ENCODE peak calls at places on chromosome 9, in six cellular contexts. One of them, this sample, is unnamed.

GRCh38 chr9:91307279-91307678 is 54.4 kb downstream of the AUH start:
- DNase-seq in AG08396: no peak
- DNase-seq in posterior vena cava: no peak
- DNase-seq in NCI-H2081: no peak
- DNase-seq in foreskin fibroblast: no peak
- DNase-seq in nephron progenitor cell: no peak
- DNase-seq in this sample: no peak

GRCh38 chr9:112664541-112664940 is 53.4 kb downstream of the INIP start:
- DNase-seq in AG08396: no peak
- DNase-seq in posterior vena cava: no peak
- DNase-seq in NCI-H2081: no peak
- DNase-seq in foreskin fibroblast: no peak
- DNase-seq in nephron progenitor cell: no peak
- DNase-seq in this sample: no peak

GRCh38 chr9:95992536-95992935 is 117.0 kb downstream of the ERCC6L2 start:
- DNase-seq in AG08396: no peak
- DNase-seq in posterior vena cava: no peak
- DNase-seq in NCI-H2081: no peak
- DNase-seq in foreskin fibroblast: no peak
- DNase-seq in nephron progenitor cell: no peak
- DNase-seq in this sample: no peak

GRCh38 chr9:106039151-106039935 is 345.0 kb downstream of the TMEM38B start:
- DNase-seq in AG08396: no peak
- DNase-seq in posterior vena cava: no peak
- DNase-seq in NCI-H2081: no peak
- DNase-seq in foreskin fibroblast: no peak
- DNase-seq in nephron progenitor cell: no peak
- DNase-seq in this sample: no peak

GRCh38 chr9:84277646-84278045 is 62.9 kb downstream of the SLC28A3 start:
- DNase-seq in AG08396: no peak
- DNase-seq in posterior vena cava: no peak
- DNase-seq in NCI-H2081: no peak
- DNase-seq in foreskin fibroblast: no peak
- DNase-seq in nephron progenitor cell: no peak
- DNase-seq in this sample: no peak

GRCh38 chr9:115847245-115847644 is 306.3 kb upstream of the PAPPA start:
- DNase-seq in AG08396: peak; percentile 36
- DNase-seq in posterior vena cava: no peak
- DNase-seq in NCI-H2081: no peak
- DNase-seq in foreskin fibroblast: peak; percentile 58
- DNase-seq in nephron progenitor cell: no peak
- DNase-seq in this sample: no peak

GRCh38 chr9:22026696-22027095 is 17.6 kb upstream of the CDKN2B start:
- DNase-seq in AG08396: no peak
- DNase-seq in posterior vena cava: no peak
- DNase-seq in NCI-H2081: no peak
- DNase-seq in foreskin fibroblast: no peak
- DNase-seq in nephron progenitor cell: no peak
- DNase-seq in this sample: no peak

GRCh38 chr9:32886021-32886420 is 102.7 kb downstream of the TMEM215 start:
- DNase-seq in AG08396: no peak
- DNase-seq in posterior vena cava: no peak
- DNase-seq in NCI-H2081: no peak
- DNase-seq in foreskin fibroblast: peak; percentile 9
- DNase-seq in nephron progenitor cell: no peak
- DNase-seq in this sample: no peak

GRCh38 chr9:81753436-81753835 is 64.1 kb upstream of the TLE1 start:
- DNase-seq in AG08396: no peak
- DNase-seq in posterior vena cava: no peak
- DNase-seq in NCI-H2081: no peak
- DNase-seq in foreskin fibroblast: no peak
- DNase-seq in nephron progenitor cell: no peak
- DNase-seq in this sample: no peak

GRCh38 chr9:4936823-4937222 is 48.2 kb upstream of the JAK2 start:
- DNase-seq in AG08396: no peak
- DNase-seq in posterior vena cava: no peak
- DNase-seq in NCI-H2081: no peak
- DNase-seq in foreskin fibroblast: no peak
- DNase-seq in nephron progenitor cell: no peak
- DNase-seq in this sample: no peak

GRCh38 chr9:126615251-126615790 is 1.6 kb downstream of the LMX1B start:
- DNase-seq in AG08396: no peak
- DNase-seq in posterior vena cava: peak; percentile 85
- DNase-seq in NCI-H2081: peak; percentile 54
- DNase-seq in foreskin fibroblast: no peak
- DNase-seq in nephron progenitor cell: peak; percentile 54
- DNase-seq in this sample: no peak

GRCh38 chr9:105241356-105242043 is 3.0 kb upstream of the SLC44A1 start:
- DNase-seq in AG08396: no peak
- DNase-seq in posterior vena cava: no peak
- DNase-seq in NCI-H2081: no peak
- DNase-seq in foreskin fibroblast: no peak
- DNase-seq in nephron progenitor cell: no peak
- DNase-seq in this sample: no peak

GRCh38 chr9:123795336-123795735 is 134.6 kb downstream of the DENND1A start:
- DNase-seq in AG08396: no peak
- DNase-seq in posterior vena cava: no peak
- DNase-seq in NCI-H2081: no peak
- DNase-seq in foreskin fibroblast: no peak
- DNase-seq in nephron progenitor cell: no peak
- DNase-seq in this sample: no peak

GRCh38 chr9:21657966-21658667 is 144.3 kb upstream of the MTAP start:
- DNase-seq in AG08396: no peak
- DNase-seq in posterior vena cava: no peak
- DNase-seq in NCI-H2081: no peak
- DNase-seq in foreskin fibroblast: no peak
- DNase-seq in nephron progenitor cell: no peak
- DNase-seq in this sample: no peak

GRCh38 chr9:9754186-9754585 is 858.6 kb downstream of the PTPRD start:
- DNase-seq in AG08396: no peak
- DNase-seq in posterior vena cava: no peak
- DNase-seq in NCI-H2081: no peak
- DNase-seq in foreskin fibroblast: no peak
- DNase-seq in nephron progenitor cell: no peak
- DNase-seq in this sample: no peak

GRCh38 chr9:74777136-74777879 is 110.4 kb downstream of the TRPM6 start:
- DNase-seq in AG08396: peak; percentile 52
- DNase-seq in posterior vena cava: peak; percentile 86
- DNase-seq in NCI-H2081: peak; percentile 54
- DNase-seq in foreskin fibroblast: peak; percentile 42
- DNase-seq in nephron progenitor cell: peak; percentile 75
- DNase-seq in this sample: peak; percentile 65

GRCh38 chr9:107755267-107755666 is 265.7 kb upstream of the KLF4 start:
- DNase-seq in AG08396: no peak
- DNase-seq in posterior vena cava: no peak
- DNase-seq in NCI-H2081: no peak
- DNase-seq in foreskin fibroblast: peak; percentile 82
- DNase-seq in nephron progenitor cell: no peak
- DNase-seq in this sample: no peak

GRCh38 chr9:113503613-113504230 is 40.2 kb downstream of the RGS3 start:
- DNase-seq in AG08396: no peak
- DNase-seq in posterior vena cava: peak; percentile 51
- DNase-seq in NCI-H2081: no peak
- DNase-seq in foreskin fibroblast: no peak
- DNase-seq in nephron progenitor cell: no peak
- DNase-seq in this sample: no peak

GRCh38 chr9:108442604-108443277 is 413.0 kb downstream of the ACTL7B start:
- DNase-seq in AG08396: no peak
- DNase-seq in posterior vena cava: no peak
- DNase-seq in NCI-H2081: no peak
- DNase-seq in foreskin fibroblast: no peak
- DNase-seq in nephron progenitor cell: no peak
- DNase-seq in this sample: no peak

GRCh38 chr9:136107155-136107952 is 11.3 kb downstream of the TMEM250 start:
- DNase-seq in AG08396: no peak
- DNase-seq in posterior vena cava: no peak
- DNase-seq in NCI-H2081: no peak
- DNase-seq in foreskin fibroblast: no peak
- DNase-seq in nephron progenitor cell: no peak
- DNase-seq in this sample: peak; percentile 51

GRCh38 chr9:96129698-96130097 is 172.3 kb downstream of the HSD17B3 start:
- DNase-seq in AG08396: no peak
- DNase-seq in posterior vena cava: no peak
- DNase-seq in NCI-H2081: peak; percentile 76
- DNase-seq in foreskin fibroblast: no peak
- DNase-seq in nephron progenitor cell: no peak
- DNase-seq in this sample: no peak

GRCh38 chr9:98892296-98892695 is 51.4 kb upstream of the COL15A1 start:
- DNase-seq in AG08396: no peak
- DNase-seq in posterior vena cava: no peak
- DNase-seq in NCI-H2081: no peak
- DNase-seq in foreskin fibroblast: no peak
- DNase-seq in nephron progenitor cell: no peak
- DNase-seq in this sample: no peak

GRCh38 chr9:34459941-34460340 is 1.3 kb downstream of the DNAI1 start:
- DNase-seq in AG08396: no peak
- DNase-seq in posterior vena cava: no peak
- DNase-seq in NCI-H2081: no peak
- DNase-seq in foreskin fibroblast: no peak
- DNase-seq in nephron progenitor cell: no peak
- DNase-seq in this sample: no peak

GRCh38 chr9:132973166-132973565 is 5.3 kb upstream of the GFI1B start:
- DNase-seq in AG08396: no peak
- DNase-seq in posterior vena cava: no peak
- DNase-seq in NCI-H2081: no peak
- DNase-seq in foreskin fibroblast: no peak
- DNase-seq in nephron progenitor cell: no peak
- DNase-seq in this sample: no peak